ENCODE peak calls at places on chromosome 3, in ten cellular contexts. U, A, P, T, Y, X, C, N, Z and M are unnamed samples.

GRCh38 chr3:37703633-37704032 is 158.0 kb upstream of the CTDSPL start:
- DNase-seq in U (no peak), A (no peak), P (no peak), T (no peak), Y (no peak), X (no peak), C (no peak), N (no peak), Z (no peak), M (peak; percentile 8)

GRCh38 chr3:112794622-112795172 is 52.0 kb downstream of the CD200R1L start:
- DNase-seq in U (no peak), A (no peak), P (no peak), T (no peak), Y (no peak), X (no peak), C (no peak), N (peak; percentile 10), Z (peak; percentile 34), M (no peak)

GRCh38 chr3:131107637-131108433 is 81.2 kb downstream of the NEK11 start:
- DNase-seq in U (no peak), A (no peak), P (no peak), T (no peak), Y (no peak), X (no peak), C (no peak), N (no peak), Z (no peak), M (no peak)

GRCh38 chr3:112333386-112334334 is 704 bp downstream of the CD200 start:
- DNase-seq in U (no peak), A (peak; percentile 34), P (no peak), T (no peak), Y (no peak), X (peak; percentile 35), C (no peak), N (no peak), Z (no peak), M (no peak)

GRCh38 chr3:32819581-32820348 is 2.0 kb downstream of the TRIM71 start:
- DNase-seq in U (no peak), A (no peak), P (no peak), T (no peak), Y (no peak), X (no peak), C (no peak), N (no peak), Z (peak; percentile 78), M (no peak)

GRCh38 chr3:42043116-42043796 is 47.9 kb upstream of the TRAK1 start:
- DNase-seq in U (no peak), A (no peak), P (no peak), T (peak; percentile 71), Y (no peak), X (peak; percentile 19), C (no peak), N (no peak), Z (no peak), M (peak; percentile 93)

GRCh38 chr3:59451041-59451763 is 401.4 kb upstream of the CFAP20DC start:
- DNase-seq in U (no peak), A (peak; percentile 40), P (no peak), T (no peak), Y (peak; percentile 44), X (peak; percentile 19), C (no peak), N (no peak), Z (no peak), M (no peak)

GRCh38 chr3:126511291-126511690 is 6.3 kb downstream of the UROC1 start:
- DNase-seq in U (no peak), A (no peak), P (no peak), T (peak; percentile 23), Y (no peak), X (no peak), C (no peak), N (no peak), Z (no peak), M (no peak)

GRCh38 chr3:172596394-172596706 is 73.1 kb upstream of the TNFSF10 start:
- DNase-seq in U (no peak), A (no peak), P (no peak), T (no peak), Y (no peak), X (no peak), C (no peak), N (no peak), Z (no peak), M (no peak)

GRCh38 chr3:172598904-172599303 is 75.7 kb upstream of the TNFSF10 start:
- DNase-seq in U (no peak), A (no peak), P (no peak), T (no peak), Y (no peak), X (no peak), C (no peak), N (no peak), Z (no peak), M (no peak)

GRCh38 chr3:172591876-172592771 is 68.9 kb upstream of the TNFSF10 start:
- DNase-seq in U (no peak), A (peak; percentile 32), P (no peak), T (no peak), Y (peak; percentile 52), X (no peak), C (no peak), N (no peak), Z (no peak), M (peak; percentile 55)

GRCh38 chr3:172592898-172593669 is 69.9 kb upstream of the TNFSF10 start:
- DNase-seq in U (no peak), A (no peak), P (peak; percentile 72), T (no peak), Y (no peak), X (no peak), C (no peak), N (no peak), Z (no peak), M (no peak)

DNA sequence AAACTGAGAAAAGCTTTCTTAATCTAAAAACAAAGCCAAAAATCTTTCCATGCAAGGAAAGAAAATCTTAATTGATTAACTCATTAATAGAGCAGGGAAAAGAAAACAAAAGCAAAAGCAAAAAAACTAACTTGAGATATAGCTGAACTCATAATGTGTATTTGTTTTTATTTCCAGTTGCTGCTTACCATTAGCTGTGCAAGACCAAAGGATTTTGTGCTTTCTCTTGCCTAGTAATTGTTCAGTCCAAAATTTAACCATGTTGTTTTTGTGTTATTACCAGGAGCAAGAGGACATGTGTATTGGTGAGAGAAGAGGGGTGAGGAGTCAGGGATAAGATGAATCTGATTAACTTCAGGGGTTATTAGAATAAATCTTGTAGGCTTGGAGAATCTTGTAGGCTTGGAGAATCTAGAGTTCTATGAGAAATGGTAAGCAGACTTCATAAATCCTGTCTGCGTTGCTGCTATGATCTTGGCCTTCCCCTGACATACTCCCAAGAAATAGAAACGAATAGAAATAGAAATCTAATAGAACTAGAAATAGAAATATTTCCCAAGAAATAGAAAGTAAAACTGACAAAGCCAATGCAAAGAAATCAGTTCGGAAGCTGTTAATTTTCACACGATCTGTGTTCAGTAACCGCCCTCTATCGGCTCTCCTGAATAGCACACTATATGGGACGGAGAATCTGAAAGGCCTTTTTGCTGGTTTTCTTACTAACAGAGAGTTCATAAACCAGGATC is 72.6 kb upstream of the TNFSF10 start:
- DNase-seq in U (no peak), A (peak; percentile 67), P (peak; percentile 88), T (no peak), Y (peak; percentile 20), X (peak; percentile 67), C (no peak), N (peak; percentile 32), Z (no peak), M (peak; percentile 23)
- H3K4me3 ChIP-seq in U (peak overlapping the region; percentile 53), A (no peak overlapping the region), P (peak overlapping the region; percentile 35), T (no peak overlapping the region), Y (peak overlapping the region; percentile 12), X (peak overlapping the region; percentile 6), C (no peak overlapping the region), N (no peak overlapping the region), Z (no peak overlapping the region), M (no peak overlapping the region)

GRCh38 chr3:180630360-180630759 is 28.4 kb downstream of the TTC14 start:
- DNase-seq in U (no peak), A (no peak), P (no peak), T (no peak), Y (no peak), X (no peak), C (no peak), N (no peak), Z (no peak), M (no peak)

GRCh38 chr3:180631317-180631716 is 29.4 kb downstream of the TTC14 start:
- DNase-seq in U (no peak), A (no peak), P (no peak), T (no peak), Y (no peak), X (no peak), C (no peak), N (no peak), Z (no peak), M (no peak)

DNA sequence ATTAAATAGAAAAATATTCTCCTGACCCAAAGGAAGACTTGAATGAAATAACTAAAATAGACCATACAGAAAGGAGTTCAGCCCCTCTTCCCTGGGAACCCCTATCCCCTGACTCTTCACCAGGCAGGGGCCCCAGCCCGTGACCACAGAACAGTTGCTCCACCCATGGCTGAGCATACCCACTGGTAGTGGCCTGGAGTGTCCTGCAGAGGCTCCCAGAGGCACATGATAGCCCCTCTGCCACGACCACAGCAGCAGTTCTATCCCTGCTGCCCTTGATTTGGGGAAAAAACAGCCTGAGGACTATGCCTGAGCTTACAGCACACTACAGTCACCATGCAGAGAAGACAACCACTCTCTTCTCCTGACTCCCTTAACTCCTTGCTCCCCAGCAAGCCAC is 31.8 kb downstream of the TTC14 start:
- DNase-seq in U (no peak), A (no peak), P (no peak), T (no peak), Y (no peak), X (no peak), C (no peak), N (no peak), Z (no peak), M (no peak)
- TF ChIP-seq CTCF in U (no peak), A (no peak), P (no peak), T (no peak), Y (no peak), X (no peak), C (no peak), N (no peak), Z (no peak), M (peak; percentile 6)

GRCh38 chr3:138578141-138578540 is 15.9 kb downstream of the CEP70 start:
- DNase-seq in U (no peak), A (no peak), P (no peak), T (no peak), Y (no peak), X (no peak), C (no peak), N (no peak), Z (no peak), M (no peak)

GRCh38 chr3:138573138-138573537 is 20.9 kb downstream of the CEP70 start:
- DNase-seq in U (no peak), A (no peak), P (no peak), T (no peak), Y (no peak), X (no peak), C (no peak), N (no peak), Z (no peak), M (no peak)

DNA sequence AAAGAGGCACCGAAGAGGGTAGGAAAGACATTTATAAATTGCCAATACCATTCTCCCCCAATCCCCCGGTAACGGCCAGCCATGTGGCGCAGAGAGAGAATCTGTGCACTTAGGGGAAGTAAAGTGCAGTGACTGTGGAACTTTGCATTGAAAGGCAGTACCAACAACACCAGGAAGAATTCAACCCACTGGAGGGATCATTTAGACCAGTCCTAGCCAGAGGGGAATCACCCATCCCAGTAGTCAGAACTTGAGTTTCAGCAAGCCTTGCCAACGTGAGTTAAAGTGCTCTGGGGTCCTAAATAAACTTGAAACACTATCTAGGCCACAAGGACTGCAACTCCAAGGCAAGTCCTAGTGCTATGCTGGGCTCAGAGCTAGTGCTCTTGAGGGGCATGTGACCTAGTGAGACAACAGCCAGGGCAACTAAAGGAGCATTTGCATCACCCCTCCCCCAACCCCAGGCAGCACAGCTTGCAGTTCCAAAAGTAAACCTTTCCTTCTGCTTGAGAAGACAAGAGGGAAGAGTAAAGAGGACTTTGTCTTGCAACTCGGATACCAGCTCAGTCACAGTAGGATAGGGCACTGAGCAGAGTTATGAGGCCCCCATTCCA is 15.0 kb downstream of the CEP70 start:
- DNase-seq in U (no peak), A (no peak), P (no peak), T (no peak), Y (no peak), X (no peak), C (no peak), N (no peak), Z (peak; percentile 26), M (no peak)
- H3K4me3 ChIP-seq in U (no peak overlapping the region), A (no peak overlapping the region), P (no peak overlapping the region), T (no peak overlapping the region), Y (no peak overlapping the region), X (no peak overlapping the region), C (no peak overlapping the region), N (no peak overlapping the region), Z (no peak overlapping the region), M (no peak overlapping the region)

GRCh38 chr3:14019459-14019858 is 105.2 kb downstream of the CHCHD4 start:
- DNase-seq in U (no peak), A (no peak), P (no peak), T (no peak), Y (no peak), X (no peak), C (no peak), N (no peak), Z (no peak), M (no peak)

DNA sequence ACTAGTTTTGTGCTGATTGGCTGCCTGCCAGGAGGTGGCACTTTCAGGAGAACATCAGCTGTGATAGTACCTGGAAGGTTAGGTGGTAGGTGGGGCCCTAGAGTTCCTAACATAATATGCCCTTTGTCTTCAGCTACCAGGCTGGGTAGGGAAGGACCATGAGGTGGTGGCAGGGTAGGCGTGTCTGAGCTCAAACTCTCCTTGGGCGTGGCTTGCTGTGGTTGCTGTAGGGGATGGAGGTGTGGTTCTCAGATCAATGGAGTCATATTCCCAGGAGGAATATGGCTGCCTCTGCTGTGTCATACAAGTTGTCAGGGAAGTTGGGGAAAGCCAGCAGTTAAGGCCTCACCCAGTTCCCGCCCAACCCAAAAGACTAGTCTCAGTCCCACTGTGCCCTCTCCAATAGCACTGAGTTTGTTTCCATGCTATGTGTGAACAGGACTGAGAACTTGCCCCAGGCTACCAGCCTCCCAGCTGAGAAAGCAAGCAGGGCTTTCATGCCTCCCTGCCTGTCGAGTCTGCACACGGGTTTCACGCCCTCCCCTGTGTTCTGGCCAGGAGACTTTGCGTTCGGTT is 107.7 kb downstream of the CHCHD4 start:
- DNase-seq in U (no peak), A (peak; percentile 36), P (no peak), T (no peak), Y (no peak), X (peak; percentile 57), C (no peak), N (no peak), Z (no peak), M (no peak)
- TF ChIP-seq CTCF in U (no peak), A (no peak), P (no peak), T (no peak), Y (no peak), X (no peak), C (no peak), N (no peak), Z (no peak), M (no peak)